ENCODE peak calls at places on chromosomes 11 and 22, in six cellular contexts. N is RWPE1, Y is nephron progenitor cell, S is GM12865, F is adrenal gland, R is cardiac muscle cell. H is an unnamed sample.

GRCh38 chr11:115162919-115163318 is 341.3 kb downstream of the CADM1 start:
- DNase-seq in Y (no peak), F (no peak), N (no peak), R (no peak), S (no peak), H (peak)

GRCh38 chr22:42376721-42377177 is 55.5 kb downstream of the NFAM1 start:
- DNase-seq in Y (peak), F (peak), N (no peak), S (peak), R (peak), H (no peak)

GRCh38 chr11:72969894-72970335 is 155.7 kb downstream of the ATG16L2 start:
- DNase-seq in Y (no peak), R (peak), F (no peak), N (no peak), S (peak), H (peak)

GRCh38 chr22:41535244-41535643 is 9.0 kb downstream of the POLR3H start:
- DNase-seq in F (no peak), S (no peak), N (no peak), R (no peak), Y (no peak), H (no peak)

GRCh38 chr11:117064275-117064674 is 34.0 kb downstream of the SIK3 start:
- DNase-seq in F (no peak), R (peak), S (no peak), Y (no peak), N (peak), H (peak)

GRCh38 chr22:47260551-47260950 is 498.1 kb downstream of the TBC1D22A start:
- DNase-seq in N (no peak), Y (no peak), F (no peak), R (no peak), S (no peak), H (no peak)

GRCh38 chr11:71120346-71120963 is 131.9 kb downstream of the SHANK2 start:
- DNase-seq in S (no peak), F (no peak), N (peak), Y (peak), R (peak), H (peak)

GRCh38 chr11:42770444-42771065 is 541.2 kb upstream of the API5 start:
- DNase-seq in N (no peak), F (peak), R (peak), Y (peak), S (peak), H (no peak)

GRCh38 chr11:104781037-104781436 is 117.2 kb downstream of the CASP12 start:
- DNase-seq in N (no peak), S (no peak), Y (no peak), R (no peak), F (no peak), H (no peak)

GRCh38 chr11:11842426-11843008 is 745 bp downstream of the USP47 start:
- DNase-seq in S (peak), F (peak), N (peak), R (peak), Y (no peak), H (peak)

GRCh38 chr11:133778161-133778560 is 67.2 kb downstream of the SPATA19 start:
- DNase-seq in S (no peak), F (no peak), R (no peak), Y (no peak), N (no peak), H (no peak)

GRCh38 chr22:50260801-50261614 is 475 bp downstream of the MAPK12 start:
- DNase-seq in S (peak), N (no peak), R (peak), Y (peak), F (no peak), H (peak)

GRCh38 chr11:57144531-57145320 is 37.0 kb upstream of the LRRC55 start:
- DNase-seq in S (no peak), Y (no peak), F (no peak), N (no peak), R (no peak), H (no peak)

GRCh38 chr22:44775862-44776261 is 23.5 kb downstream of the ARHGAP8 start:
- DNase-seq in S (no peak), Y (no peak), F (no peak), R (no peak), N (no peak), H (peak)

GRCh38 chr22:24160546-24160945 is 20.7 kb upstream of the SUSD2 start:
- DNase-seq in Y (no peak), R (no peak), F (no peak), N (no peak), S (no peak), H (no peak)

GRCh38 chr11:96340555-96340885 is 2.5 kb downstream of the MAML2 start:
- DNase-seq in R (peak), F (no peak), N (no peak), Y (no peak), S (no peak), H (peak)

GRCh38 chr11:62144641-62145255 is 20.9 kb downstream of the INCENP start:
- DNase-seq in S (no peak), N (no peak), Y (no peak), F (peak), R (no peak), H (no peak)

GRCh38 chr22:47808236-47808845 is 1045.9 kb downstream of the TBC1D22A start:
- DNase-seq in Y (no peak), N (no peak), S (no peak), R (no peak), F (no peak), H (no peak)

GRCh38 chr22:50088096-50088495 is 1.7 kb upstream of the MOV10L1 start:
- DNase-seq in S (no peak), F (no peak), R (no peak), Y (no peak), N (no peak), H (no peak)

GRCh38 chr22:22595001-22595835 is 36.2 kb upstream of the PRAME start:
- DNase-seq in Y (no peak), S (no peak), R (no peak), N (no peak), F (no peak), H (no peak)

GRCh38 chr11:83511646-83512045 is 225.5 kb upstream of the CCDC90B start:
- DNase-seq in R (no peak), Y (no peak), N (no peak), F (no peak), S (no peak), H (no peak)

GRCh38 chr11:130431337-130431773 is 2.9 kb upstream of the ADAMTS8 start:
- DNase-seq in R (peak), Y (peak), F (peak), N (peak), S (peak), H (peak)
- TF ChIP-seq CTCF in R (peak), Y (peak), F (peak), N (peak), S (peak), H (peak)

GRCh38 chr11:128463975-128464374 is 123.4 kb downstream of the ETS1 start:
- DNase-seq in S (no peak), N (no peak), Y (no peak), R (no peak), F (no peak), H (no peak)
- TF ChIP-seq CTCF in S (no peak), N (no peak), Y (no peak), R (no peak), F (no peak), H (no peak)

GRCh38 chr11:126697937-126698336 is 302.6 kb downstream of the KIRREL3 start:
- DNase-seq in Y (no peak), R (no peak), S (no peak), F (no peak), N (no peak), H (no peak)
- TF ChIP-seq CTCF in Y (no peak), R (no peak), S (no peak), F (no peak), N (no peak), H (no peak)

GRCh38 chr11:34492806-34493414 is 20.7 kb downstream of the ELF5 start:
- DNase-seq in S (peak), F (peak), N (peak), Y (peak), R (peak), H (peak)
- TF ChIP-seq CTCF in S (peak), F (peak), N (peak), Y (peak), R (peak), H (peak)

GRCh38 chr11:837990-838307 is 4.4 kb downstream of the POLR2L start:
- DNase-seq in S (no peak), R (no peak), Y (no peak), F (no peak), N (no peak), H (no peak)

GRCh38 chr11:839280-839623 is 3.1 kb downstream of the POLR2L start:
- DNase-seq in R (no peak), Y (no peak), S (no peak), F (no peak), N (no peak), H (no peak)

GRCh38 chr11:841981-842369 is 354 bp downstream of the POLR2L start:
- DNase-seq in N (no peak), F (no peak), S (no peak), Y (no peak), R (no peak), H (no peak)

GRCh38 chr11:838441-839279 is 3.7 kb downstream of the POLR2L start:
- DNase-seq in F (no peak), Y (no peak), R (peak), S (no peak), N (no peak), H (no peak)

DNA sequence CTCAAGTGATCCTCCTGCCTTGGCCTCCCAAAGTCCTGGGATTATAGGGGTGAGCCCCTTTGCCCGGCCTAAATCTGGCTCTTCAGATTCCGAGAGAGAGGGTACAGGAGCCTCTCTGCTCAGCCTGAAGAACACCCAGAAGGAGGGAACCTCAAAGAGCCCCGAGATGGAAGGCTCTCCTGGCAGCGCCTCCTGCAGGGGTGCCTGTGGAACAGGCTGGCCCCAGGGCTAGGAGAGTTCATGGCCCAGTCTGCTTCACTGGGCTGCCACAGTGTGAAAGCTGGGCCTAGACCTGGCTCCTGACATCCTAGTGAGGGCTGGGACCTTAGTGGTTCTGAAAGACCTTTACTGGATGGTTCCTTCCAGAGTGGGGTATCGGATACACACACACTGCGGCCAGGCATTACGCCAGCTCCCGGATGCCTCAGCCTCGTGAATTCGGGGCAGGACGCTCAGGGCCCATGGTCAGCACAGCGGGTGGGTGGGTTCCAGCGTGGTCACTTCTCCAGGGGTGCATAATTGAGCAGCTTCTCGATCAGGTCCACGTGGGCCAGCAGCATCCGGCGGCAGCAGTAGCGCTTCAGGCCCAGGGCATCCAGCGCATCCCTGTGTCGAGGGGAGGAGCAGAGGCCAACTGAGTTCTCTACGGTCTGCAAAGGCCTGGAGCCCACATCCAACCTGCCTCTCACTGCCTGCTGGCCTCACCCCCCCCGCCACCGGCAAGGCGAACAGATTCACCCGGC is 2.3 kb downstream of the POLR2L start:
- DNase-seq in F (no peak), N (no peak), R (no peak), Y (no peak), S (no peak), H (no peak)
- TF ChIP-seq CTCF in F (no peak), N (peak), R (peak), Y (peak), S (peak), H (peak)

DNA sequence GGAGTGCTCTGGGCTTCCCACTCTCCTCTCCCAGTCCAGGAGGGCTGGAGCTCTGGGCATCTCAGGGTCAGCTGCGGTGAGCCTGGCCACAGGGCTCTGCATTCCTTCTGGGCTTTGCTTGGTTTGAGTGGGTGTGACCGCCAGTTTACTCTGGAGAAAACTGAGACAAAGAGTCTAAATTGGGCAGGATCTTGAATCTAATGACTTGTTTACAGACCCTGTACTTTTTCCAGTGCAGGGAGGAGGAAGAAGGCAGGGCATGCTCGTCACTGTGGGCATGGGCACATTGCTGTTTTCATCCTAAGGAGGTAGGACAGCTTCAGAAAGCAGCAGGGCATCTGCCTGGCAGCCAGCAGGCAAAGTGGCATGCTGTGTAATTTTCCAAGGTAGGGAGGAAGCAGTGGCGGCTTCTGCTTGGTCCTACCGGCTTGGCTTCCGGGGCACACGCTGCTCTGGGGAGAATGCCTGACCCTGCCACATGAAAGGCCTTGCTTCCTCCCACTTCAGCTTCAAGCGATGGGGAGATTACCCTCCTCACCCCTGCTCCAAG is 22.9 kb downstream of the FLI1 start:
- DNase-seq in S (peak), Y (no peak), R (peak), N (no peak), F (no peak), H (no peak)
- TF ChIP-seq CTCF in S (no peak), Y (no peak), R (no peak), N (no peak), F (no peak), H (no peak)

DNA sequence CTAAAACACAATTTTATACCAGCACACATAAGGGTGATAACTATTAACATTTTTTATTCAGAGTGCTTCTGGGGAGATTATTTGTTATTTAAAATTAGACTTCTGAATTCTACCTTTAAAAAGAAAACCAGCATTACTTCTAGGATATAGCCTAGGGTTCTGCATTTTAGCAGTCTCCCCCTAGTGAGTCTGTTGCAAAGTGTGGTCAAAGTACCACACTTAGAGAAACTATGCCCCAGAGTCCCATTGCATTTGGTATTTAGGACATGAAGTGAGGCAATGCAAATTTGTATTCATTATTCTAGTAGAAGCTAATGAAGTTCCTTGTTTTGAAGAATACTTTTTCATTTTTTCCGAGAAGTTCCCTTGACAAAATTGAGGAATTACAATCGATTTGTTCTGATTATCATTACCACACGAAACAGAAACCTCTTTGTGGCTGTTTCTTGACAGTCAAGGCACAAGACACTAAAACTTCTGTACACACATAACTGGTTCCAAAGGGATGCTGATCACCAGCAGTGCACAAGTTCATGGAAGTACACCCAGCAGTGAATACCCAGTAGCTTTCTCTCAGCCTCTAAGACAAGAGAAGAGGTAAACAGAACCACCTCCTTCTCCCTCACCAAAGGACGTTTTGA is 27.4 kb upstream of the CCDC34 start:
- DNase-seq in N (no peak), F (no peak), Y (no peak), R (no peak), S (no peak), H (no peak)
- TF ChIP-seq CTCF in N (no peak), F (no peak), Y (no peak), R (no peak), S (no peak), H (no peak)